ENCODE peak calls at places on chromosomes 2 and 18, in four cellular contexts. C, E, U and N are unnamed samples.

GRCh38 chr2:204260162-204260877 is 285.0 kb upstream of the PARD3B start:
- DNase-seq in C (peak), E (peak), U (peak), N (peak)

GRCh38 chr2:42622943-42623676 is 54.7 kb downstream of the MTA3 start:
- DNase-seq in E (no peak), U (peak), C (no peak), N (peak)

GRCh38 chr2:62459672-62460071 is 46.3 kb downstream of the TMEM17 start:
- DNase-seq in U (no peak), E (no peak), C (no peak), N (no peak)

GRCh38 chr2:99615247-99615771 is 125.5 kb upstream of the REV1 start:
- DNase-seq in U (peak), C (no peak), E (no peak), N (peak)

GRCh38 chr2:133774675-133775005 is 206.4 kb upstream of the NCKAP5 start:
- DNase-seq in E (no peak), C (no peak), U (no peak), N (no peak)

GRCh38 chr18:41624461-41624860 is 330.6 kb upstream of the PIK3C3 start:
- DNase-seq in E (no peak), C (no peak), U (peak), N (no peak)

GRCh38 chr2:174595904-174596397 is 1.7 kb downstream of the WIPF1 start:
- DNase-seq in U (no peak), E (no peak), C (no peak), N (no peak)

GRCh38 chr2:55843096-55843991 is 80.2 kb downstream of the EFEMP1 start:
- DNase-seq in U (no peak), C (no peak), E (peak), N (no peak)

GRCh38 chr2:69694894-69695849 is 46.8 kb upstream of the ANXA4 start:
- DNase-seq in U (no peak), E (peak), C (no peak), N (no peak)

GRCh38 chr18:9466911-9467310 is 8.4 kb upstream of the RALBP1 start:
- DNase-seq in C (no peak), E (no peak), U (no peak), N (no peak)

GRCh38 chr2:185921048-185921756 is 182.6 kb downstream of the FSIP2 start:
- DNase-seq in E (no peak), U (peak), C (no peak), N (no peak)

GRCh38 chr2:205864511-205864910 is 182.2 kb downstream of the NRP2 start:
- DNase-seq in C (no peak), E (no peak), U (no peak), N (no peak)

GRCh38 chr2:160368988-160369935 is 124.3 kb downstream of the RBMS1 start:
- DNase-seq in U (peak), E (peak), C (no peak), N (no peak)

GRCh38 chr18:54924948-54925347 is 34.3 kb downstream of the CCDC68 start:
- DNase-seq in E (peak), U (no peak), C (no peak), N (no peak)

GRCh38 chr2:217166241-217166640 is 306.4 kb upstream of the TNP1 start:
- DNase-seq in U (peak), C (no peak), E (peak), N (no peak)

GRCh38 chr2:197008229-197008628 is 81.7 kb upstream of the PGAP1 start:
- DNase-seq in E (peak), C (no peak), U (peak), N (no peak)

GRCh38 chr2:159243521-159243920 is 43.0 kb downstream of the WDSUB1 start:
- DNase-seq in U (peak), C (no peak), E (no peak), N (no peak)

GRCh38 chr2:41967426-41968181 is 80.2 kb upstream of the PKDCC start:
- DNase-seq in U (no peak), C (no peak), E (no peak), N (no peak)

GRCh38 chr2:159034728-159035127 is 66.3 kb downstream of the TANC1 start:
- DNase-seq in U (no peak), C (no peak), E (no peak), N (no peak)

GRCh38 chr2:232857158-232857563 is 12.9 kb upstream of the SNORC start:
- DNase-seq in C (no peak), E (peak), U (no peak), N (no peak)

GRCh38 chr2:9112079-9112721 is 94.4 kb upstream of the ASAP2 start:
- DNase-seq in C (no peak), U (no peak), E (peak), N (no peak)

GRCh38 chr18:62717850-62718229 is 2.5 kb downstream of the PHLPP1 start:
- DNase-seq in E (peak), C (no peak), U (peak), N (no peak)

GRCh38 chr2:128375454-128375853 is 56.8 kb upstream of the HS6ST1 start:
- DNase-seq in C (no peak), E (no peak), U (no peak), N (no peak)

GRCh38 chr2:233395687-233396086 is 41.4 kb downstream of the DGKD start:
- DNase-seq in E (no peak), U (no peak), C (no peak), N (no peak)

GRCh38 chr2:217853961-217854360 is 148.8 kb downstream of the TNS1 start:
- DNase-seq in E (no peak), U (no peak), C (no peak), N (no peak)

GRCh38 chr2:62785810-62786593 is 80.5 kb downstream of the EHBP1 start:
- DNase-seq in E (peak), U (peak), C (no peak), N (no peak)

GRCh38 chr2:121721926-121722325 is 14.7 kb downstream of the NIFK start:
- DNase-seq in U (no peak), C (no peak), E (peak), N (no peak)

GRCh38 chr2:12717988-12718661 is 1.4 kb downstream of the TRIB2 start:
- DNase-seq in U (peak), C (no peak), E (peak), N (no peak)

GRCh38 chr2:221468288-221468687 is 103.8 kb downstream of the EPHA4 start:
- DNase-seq in C (peak), U (peak), E (no peak), N (peak)

GRCh38 chr2:24342110-24342910 is 18.0 kb downstream of the ITSN2 start:
- DNase-seq in C (no peak), E (peak), U (no peak), N (no peak)

GRCh38 chr2:238742066-238742465 is 105.8 kb upstream of the TWIST2 start:
- DNase-seq in E (no peak), U (no peak), C (no peak), N (no peak)

GRCh38 chr2:193895226-193895625 is 1700.5 kb upstream of the TMEFF2 start:
- DNase-seq in E (no peak), U (peak), C (no peak), N (no peak)

GRCh38 chr2:143688248-143688647 is 559.0 kb downstream of the ARHGAP15 start:
- DNase-seq in C (no peak), E (no peak), U (no peak), N (no peak)

GRCh38 chr2:128742467-128742866 is 423.8 kb upstream of the HS6ST1 start:
- DNase-seq in U (no peak), C (no peak), E (no peak), N (no peak)

GRCh38 chr2:231642631-231643493 is 50.2 kb downstream of the TEX44 start:
- DNase-seq in C (no peak), U (no peak), E (peak), N (peak)

GRCh38 chr2:149184994-149185393 is 145.4 kb upstream of the LYPD6 start:
- DNase-seq in E (no peak), C (no peak), U (no peak), N (no peak)

GRCh38 chr2:149175956-149176355 is 137.5 kb downstream of the LYPD6B start:
- DNase-seq in U (no peak), C (no peak), E (no peak), N (no peak)

GRCh38 chr2:149183187-149183586 is 144.7 kb downstream of the LYPD6B start:
- DNase-seq in C (no peak), E (no peak), U (no peak), N (no peak)

GRCh38 chr2:149178626-149179025 is 140.1 kb downstream of the LYPD6B start:
- DNase-seq in C (no peak), U (no peak), E (no peak), N (no peak)

DNA sequence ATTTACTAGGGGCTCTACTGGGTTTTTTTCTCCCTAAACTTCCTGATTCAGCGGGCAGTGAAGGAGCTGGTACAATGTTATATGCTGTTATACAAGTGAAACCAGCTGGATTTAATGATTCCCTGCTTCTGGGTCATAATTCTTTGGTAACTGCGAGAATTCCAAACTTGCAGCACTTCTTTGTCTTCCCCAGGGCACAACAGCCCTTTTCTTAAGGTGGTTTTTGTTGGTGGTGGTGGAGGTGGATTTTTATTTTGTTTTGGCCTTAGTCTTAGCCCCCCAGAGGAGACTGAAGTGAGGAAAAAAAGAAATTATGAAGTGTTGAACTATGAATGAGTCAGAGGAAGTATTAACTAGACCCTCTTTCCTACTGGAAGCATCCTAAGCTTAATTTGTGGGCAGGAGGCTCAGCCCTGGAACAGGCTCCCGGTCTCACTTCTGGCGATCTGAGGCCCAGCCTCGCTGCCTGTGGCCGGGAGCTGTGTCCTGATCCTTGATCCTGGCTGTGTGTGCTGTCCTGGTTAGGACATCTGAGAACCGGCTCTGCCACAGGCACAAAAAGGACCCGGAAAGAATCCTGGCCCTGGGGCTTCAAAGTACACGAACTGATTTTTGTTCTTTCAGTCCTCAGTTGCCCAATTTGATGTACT is 141.9 kb downstream of the LYPD6B start:
- DNase-seq in C (no peak), U (no peak), E (no peak), N (no peak)
- H4K8ac ChIP-seq in C (no peak), U (no peak), E (no peak), N (no peak)

DNA sequence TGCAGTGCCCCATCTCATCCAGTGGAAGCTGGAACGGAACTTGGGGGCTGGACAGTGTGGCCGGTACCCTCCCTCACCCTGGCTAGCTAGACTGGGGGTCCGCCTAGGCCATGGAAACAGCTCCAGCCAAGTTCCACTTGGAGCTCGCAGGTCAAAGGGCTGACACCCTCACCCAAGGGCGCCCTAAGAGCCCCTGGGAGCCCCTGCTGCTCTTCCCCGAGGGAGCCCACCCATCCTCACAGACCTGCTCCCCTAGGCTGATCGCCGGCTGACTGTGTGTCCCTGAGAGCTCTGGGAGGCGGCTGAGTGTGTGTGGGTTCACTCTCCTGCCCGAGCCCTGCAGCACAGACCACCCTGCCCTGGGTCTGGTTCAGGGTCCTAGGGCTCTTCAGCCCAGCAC is 118.2 kb upstream of the OTOS start:
- DNase-seq in E (no peak), U (no peak), C (no peak), N (no peak)
- H2BK120ac ChIP-seq in E (no peak), U (no peak), C (no peak), N (no peak)

GRCh38 chr2:96873651-96874096 is 3.8 kb upstream of the SEMA4C start:
- DNase-seq in E (no peak), U (peak), C (no peak), N (no peak)
- H4K8ac ChIP-seq in E (no peak), U (no peak), C (no peak), N (no peak)

GRCh38 chr2:10276481-10277292 is 26.0 kb upstream of the HPCAL1 start:
- DNase-seq in E (no peak), U (no peak), C (no peak), N (no peak)

GRCh38 chr2:10274983-10275802 is 27.5 kb upstream of the HPCAL1 start:
- DNase-seq in C (no peak), E (no peak), U (no peak), N (no peak)

GRCh38 chr2:10273215-10274175 is 29.2 kb upstream of the HPCAL1 start:
- DNase-seq in U (no peak), C (no peak), E (no peak), N (peak)

GRCh38 chr2:10272464-10272863 is 30.2 kb upstream of the HPCAL1 start:
- DNase-seq in C (no peak), E (no peak), U (no peak), N (no peak)

GRCh38 chr2:10274376-10274775 is 28.3 kb upstream of the HPCAL1 start:
- DNase-seq in C (no peak), U (no peak), E (no peak), N (no peak)
- H2BK120ac ChIP-seq in C (no peak), U (no peak), E (no peak), N (no peak)

DNA sequence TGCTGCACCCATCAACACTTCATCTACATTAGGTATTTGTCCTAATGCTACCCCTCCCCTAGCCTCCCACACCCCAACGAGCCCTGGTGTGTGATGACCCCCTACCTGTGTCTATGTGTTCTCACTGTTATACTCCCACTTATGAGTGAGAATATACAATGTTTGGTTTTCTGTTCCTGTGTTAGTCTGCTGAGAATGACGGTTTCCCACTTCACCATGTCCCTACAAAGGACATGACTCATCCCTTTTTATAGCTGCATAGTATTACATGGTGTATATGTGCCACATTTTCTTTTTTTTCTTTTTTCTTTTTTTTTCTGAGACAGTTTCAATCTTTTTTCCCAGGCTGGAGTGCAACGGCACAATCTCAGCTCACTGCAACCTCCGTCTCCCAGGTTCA is 284.1 kb upstream of the CYP26B1 start:
- DNase-seq in E (no peak), U (no peak), C (no peak), N (no peak)
- H4K8ac ChIP-seq in E (no peak), U (no peak), C (no peak), N (no peak)